ENCODE peak calls at places on chromosomes 4 and X, in six cellular contexts. G is Jurkat, Clone E6-1; H is H9; T is D721Med; Z is hippocampal formation; V is DMS 273 treated with DMSO at 0.1 percent for 48 hours. A is an unnamed sample.

GRCh38 chr4:173526034-173526482 is 4.0 kb downstream of the HAND2 start:
- DNase-seq in G (no peak), H (no peak), T (no peak), Z (no peak), V (no peak), A (no peak)

GRCh38 chr4:123284166-123284565 is 112.4 kb upstream of the SPRY1 start:
- DNase-seq in G (no peak), H (no peak), T (no peak), Z (no peak), V (no peak), A (no peak)

GRCh38 chr4:38381788-38382187 is 282.2 kb upstream of the KLF3 start:
- DNase-seq in G (no peak), H (no peak), T (no peak), Z (no peak), V (no peak), A (no peak)

GRCh38 chr4:2300431-2300861 is 38.5 kb upstream of the MXD4 start:
- DNase-seq in G (no peak), H (no peak), T (no peak), Z (no peak), V (no peak), A (no peak)

GRCh38 chr4:66923081-66923865 is 622.0 kb downstream of the CENPC start:
- DNase-seq in G (no peak), H (no peak), T (no peak), Z (no peak), V (no peak), A (no peak)

GRCh38 chrX:124151195-124151594 is 181.3 kb upstream of the TEX13D start:
- DNase-seq in G (no peak), H (no peak), T (no peak), Z (no peak), V (no peak), A (no peak)

GRCh38 chrX:38018734-38019410 is 12.5 kb downstream of the SYTL5 start:
- DNase-seq in G (no peak), H (no peak), T (no peak), Z (no peak), V (no peak), A (no peak)

GRCh38 chrX:70592091-70592490 is 147.5 kb downstream of the DLG3 start:
- DNase-seq in G (no peak), H (no peak), T (no peak), Z (no peak), V (no peak), A (no peak)

GRCh38 chr4:53361451-53361850 is 4.4 kb downstream of the SCFD2 start:
- DNase-seq in G (no peak), H (no peak), T (no peak), Z (no peak), V (no peak), A (no peak)

GRCh38 chrX:129600981-129601424 is 53.8 kb downstream of the APLN start:
- DNase-seq in G (no peak), H (no peak), T (no peak), Z (peak; percentile 54), V (no peak), A (no peak)

A was measured in NCI-H187.